ENCODE peak calls at places on chromosomes 7 and 10, in five cellular contexts. One of them, this sample, is unnamed.

GRCh38 chr7:37694208-37695080 is 10.9 kb downstream of the GPR141 start:
- DNase-seq in H9: no peak
- DNase-seq in dorsolateral prefrontal cortex: no peak
- DNase-seq in naive thymus-derived CD8-positive, alpha-beta T cell: no peak
- DNase-seq in OCI-LY7: no peak
- DNase-seq in this sample: no peak

GRCh38 chr7:151798851-151799428 is 78.0 kb downstream of the PRKAG2 start:
- DNase-seq in naive thymus-derived CD8-positive, alpha-beta T cell: no peak
- DNase-seq in OCI-LY7: no peak
- DNase-seq in dorsolateral prefrontal cortex: no peak
- DNase-seq in H9: no peak
- DNase-seq in this sample: peak

GRCh38 chr7:128862571-128863432 is at the start of gene ATP6V1F:
- DNase-seq in dorsolateral prefrontal cortex: peak
- DNase-seq in H9: peak
- DNase-seq in naive thymus-derived CD8-positive, alpha-beta T cell: peak
- DNase-seq in OCI-LY7: peak
- DNase-seq in this sample: peak

GRCh38 chr7:104005197-104005596 is 15.7 kb upstream of the RELN start:
- DNase-seq in naive thymus-derived CD8-positive, alpha-beta T cell: no peak
- DNase-seq in dorsolateral prefrontal cortex: no peak
- DNase-seq in H9: no peak
- DNase-seq in OCI-LY7: no peak
- DNase-seq in this sample: no peak

GRCh38 chr7:5408777-5409176 is 14.9 kb downstream of the TNRC18 start:
- DNase-seq in dorsolateral prefrontal cortex: no peak
- DNase-seq in OCI-LY7: no peak
- DNase-seq in naive thymus-derived CD8-positive, alpha-beta T cell: no peak
- DNase-seq in H9: no peak
- DNase-seq in this sample: no peak

GRCh38 chr10:69449841-69450240 is 1.4 kb upstream of the TSPAN15 start:
- DNase-seq in H9: peak
- DNase-seq in dorsolateral prefrontal cortex: peak
- DNase-seq in OCI-LY7: peak
- DNase-seq in naive thymus-derived CD8-positive, alpha-beta T cell: no peak
- DNase-seq in this sample: no peak

GRCh38 chr10:35201234-35201633 is 74.6 kb downstream of the CREM start:
- DNase-seq in naive thymus-derived CD8-positive, alpha-beta T cell: no peak
- DNase-seq in dorsolateral prefrontal cortex: no peak
- DNase-seq in H9: no peak
- DNase-seq in OCI-LY7: no peak
- DNase-seq in this sample: no peak

GRCh38 chr7:44065431-44066110 is at the start of gene PGAM2:
- DNase-seq in dorsolateral prefrontal cortex: peak
- DNase-seq in naive thymus-derived CD8-positive, alpha-beta T cell: no peak
- DNase-seq in H9: peak
- DNase-seq in OCI-LY7: no peak
- DNase-seq in this sample: peak

GRCh38 chr7:5550831-5551230 is 127.2 kb upstream of the TNRC18 start:
- DNase-seq in H9: no peak
- DNase-seq in naive thymus-derived CD8-positive, alpha-beta T cell: no peak
- DNase-seq in OCI-LY7: no peak
- DNase-seq in dorsolateral prefrontal cortex: no peak
- DNase-seq in this sample: no peak

GRCh38 chr10:114544045-114544659 is 113.9 kb downstream of the ABLIM1 start:
- DNase-seq in H9: no peak
- DNase-seq in naive thymus-derived CD8-positive, alpha-beta T cell: peak
- DNase-seq in dorsolateral prefrontal cortex: no peak
- DNase-seq in OCI-LY7: peak
- DNase-seq in this sample: no peak

GRCh38 chr7:188174-188573 is 4.2 kb upstream of the FAM20C start:
- DNase-seq in naive thymus-derived CD8-positive, alpha-beta T cell: no peak
- DNase-seq in H9: no peak
- DNase-seq in OCI-LY7: no peak
- DNase-seq in dorsolateral prefrontal cortex: no peak
- DNase-seq in this sample: no peak

GRCh38 chr10:20207700-20208099 is 391.5 kb downstream of the PLXDC2 start:
- DNase-seq in dorsolateral prefrontal cortex: no peak
- DNase-seq in H9: no peak
- DNase-seq in OCI-LY7: no peak
- DNase-seq in naive thymus-derived CD8-positive, alpha-beta T cell: no peak
- DNase-seq in this sample: no peak

GRCh38 chr10:34861293-34862004 is 46.4 kb upstream of the PARD3 start:
- DNase-seq in OCI-LY7: no peak
- DNase-seq in naive thymus-derived CD8-positive, alpha-beta T cell: no peak
- DNase-seq in H9: no peak
- DNase-seq in dorsolateral prefrontal cortex: no peak
- DNase-seq in this sample: no peak

GRCh38 chr7:142637240-142637639 is 112.0 kb upstream of the PRSS1 start:
- DNase-seq in naive thymus-derived CD8-positive, alpha-beta T cell: no peak
- DNase-seq in OCI-LY7: no peak
- DNase-seq in H9: no peak
- DNase-seq in dorsolateral prefrontal cortex: no peak
- DNase-seq in this sample: no peak

GRCh38 chr10:129772472-129773358 is 191.4 kb downstream of the EBF3 start:
- DNase-seq in H9: peak
- DNase-seq in dorsolateral prefrontal cortex: no peak
- DNase-seq in OCI-LY7: no peak
- DNase-seq in naive thymus-derived CD8-positive, alpha-beta T cell: no peak
- DNase-seq in this sample: no peak

GRCh38 chr10:122847782-122848604 is 2.3 kb upstream of the CUZD1 start:
- DNase-seq in OCI-LY7: peak
- DNase-seq in H9: no peak
- DNase-seq in naive thymus-derived CD8-positive, alpha-beta T cell: no peak
- DNase-seq in dorsolateral prefrontal cortex: no peak
- DNase-seq in this sample: no peak

GRCh38 chr7:99258501-99258900 is 14.1 kb upstream of the MYH16 start:
- DNase-seq in naive thymus-derived CD8-positive, alpha-beta T cell: no peak
- DNase-seq in OCI-LY7: no peak
- DNase-seq in dorsolateral prefrontal cortex: no peak
- DNase-seq in H9: no peak
- DNase-seq in this sample: no peak

GRCh38 chr7:46854958-46855473 is 726.9 kb downstream of the TNS3 start:
- DNase-seq in naive thymus-derived CD8-positive, alpha-beta T cell: no peak
- DNase-seq in OCI-LY7: no peak
- DNase-seq in dorsolateral prefrontal cortex: no peak
- DNase-seq in H9: no peak
- DNase-seq in this sample: peak

GRCh38 chr7:138957217-138957616 is 24.0 kb downstream of the KIAA1549 start:
- DNase-seq in H9: no peak
- DNase-seq in dorsolateral prefrontal cortex: no peak
- DNase-seq in naive thymus-derived CD8-positive, alpha-beta T cell: no peak
- DNase-seq in OCI-LY7: no peak
- DNase-seq in this sample: no peak

GRCh38 chr10:74910604-74911355 is 84.4 kb downstream of the KAT6B start:
- DNase-seq in H9: no peak
- DNase-seq in dorsolateral prefrontal cortex: no peak
- DNase-seq in naive thymus-derived CD8-positive, alpha-beta T cell: no peak
- DNase-seq in OCI-LY7: no peak
- DNase-seq in this sample: no peak

GRCh38 chr7:108596560-108596959 is 26.9 kb downstream of the DNAJB9 start:
- DNase-seq in H9: no peak
- DNase-seq in naive thymus-derived CD8-positive, alpha-beta T cell: no peak
- DNase-seq in OCI-LY7: no peak
- DNase-seq in dorsolateral prefrontal cortex: no peak
- DNase-seq in this sample: no peak

GRCh38 chr10:11511325-11511724 is 100.1 kb downstream of the USP6NL start:
- DNase-seq in dorsolateral prefrontal cortex: no peak
- DNase-seq in H9: no peak
- DNase-seq in OCI-LY7: no peak
- DNase-seq in naive thymus-derived CD8-positive, alpha-beta T cell: no peak
- DNase-seq in this sample: peak

GRCh38 chr7:134703781-134704180 is 57.1 kb downstream of the BPGM start:
- DNase-seq in naive thymus-derived CD8-positive, alpha-beta T cell: no peak
- DNase-seq in dorsolateral prefrontal cortex: no peak
- DNase-seq in OCI-LY7: no peak
- DNase-seq in H9: no peak
- DNase-seq in this sample: no peak

GRCh38 chr10:25808372-25808771 is 125.7 kb upstream of the MYO3A start:
- DNase-seq in OCI-LY7: no peak
- DNase-seq in naive thymus-derived CD8-positive, alpha-beta T cell: no peak
- DNase-seq in dorsolateral prefrontal cortex: no peak
- DNase-seq in H9: no peak
- DNase-seq in this sample: no peak

GRCh38 chr7:99313204-99313573 is 12.5 kb upstream of the ARPC1A start:
- DNase-seq in naive thymus-derived CD8-positive, alpha-beta T cell: no peak
- DNase-seq in OCI-LY7: no peak
- DNase-seq in dorsolateral prefrontal cortex: no peak
- DNase-seq in H9: no peak
- DNase-seq in this sample: no peak

GRCh38 chr7:36044096-36044892 is 108.8 kb upstream of the EEPD1 start:
- DNase-seq in naive thymus-derived CD8-positive, alpha-beta T cell: no peak
- DNase-seq in H9: no peak
- DNase-seq in dorsolateral prefrontal cortex: no peak
- DNase-seq in OCI-LY7: no peak
- DNase-seq in this sample: no peak

GRCh38 chr10:56035489-56035888 is 325.6 kb downstream of the ZWINT start:
- DNase-seq in OCI-LY7: no peak
- DNase-seq in H9: no peak
- DNase-seq in dorsolateral prefrontal cortex: no peak
- DNase-seq in naive thymus-derived CD8-positive, alpha-beta T cell: no peak
- DNase-seq in this sample: no peak

GRCh38 chr7:11127988-11128387 is 154.3 kb downstream of the PHF14 start:
- DNase-seq in naive thymus-derived CD8-positive, alpha-beta T cell: no peak
- DNase-seq in dorsolateral prefrontal cortex: no peak
- DNase-seq in OCI-LY7: no peak
- DNase-seq in H9: no peak
- DNase-seq in this sample: no peak

GRCh38 chr10:16656886-16657285 is 135.2 kb upstream of the C1QL3 start:
- DNase-seq in H9: no peak
- DNase-seq in dorsolateral prefrontal cortex: no peak
- DNase-seq in OCI-LY7: no peak
- DNase-seq in naive thymus-derived CD8-positive, alpha-beta T cell: no peak
- DNase-seq in this sample: peak

GRCh38 chr10:119290301-119291036 is 83.1 kb downstream of the GRK5 start:
- DNase-seq in H9: no peak
- DNase-seq in OCI-LY7: no peak
- DNase-seq in naive thymus-derived CD8-positive, alpha-beta T cell: no peak
- DNase-seq in dorsolateral prefrontal cortex: no peak
- DNase-seq in this sample: peak